ENCODE peak calls at places on chromosome 1, in four cellular contexts. One of them, this sample, is unnamed.

GRCh38 chr1:17081439-17081838 is 27.6 kb upstream of the SDHB start:
- DNase-seq in anterior cingulate cortex: no peak
- DNase-seq in epithelial cell of esophagus: no peak
- DNase-seq in GM04503: no peak
- DNase-seq in this sample: no peak

GRCh38 chr1:94125551-94126514 is 4.9 kb upstream of the ABCA4 start:
- DNase-seq in epithelial cell of esophagus: peak; percentile 42
- DNase-seq in anterior cingulate cortex: no peak
- DNase-seq in GM04503: no peak
- DNase-seq in this sample: no peak

GRCh38 chr1:62336638-62337534 is 17.7 kb upstream of the KANK4 start:
- DNase-seq in anterior cingulate cortex: no peak
- DNase-seq in epithelial cell of esophagus: peak; percentile 51
- DNase-seq in GM04503: no peak
- DNase-seq in this sample: no peak

GRCh38 chr1:32431736-32432400 is 33.0 kb upstream of the ZBTB8B start:
- DNase-seq in anterior cingulate cortex: no peak
- DNase-seq in epithelial cell of esophagus: peak; percentile 30
- DNase-seq in GM04503: no peak
- DNase-seq in this sample: no peak

GRCh38 chr1:113106910-113107309 is 33.9 kb downstream of the LRIG2 start:
- DNase-seq in GM04503: no peak
- DNase-seq in anterior cingulate cortex: no peak
- DNase-seq in epithelial cell of esophagus: no peak
- DNase-seq in this sample: no peak

GRCh38 chr1:8061210-8061609 is 35.1 kb upstream of the ERRFI1 start:
- DNase-seq in anterior cingulate cortex: no peak
- DNase-seq in epithelial cell of esophagus: peak; percentile 94
- DNase-seq in GM04503: peak; percentile 96
- DNase-seq in this sample: no peak

GRCh38 chr1:21911205-21912001 is 25.7 kb downstream of the HSPG2 start:
- DNase-seq in anterior cingulate cortex: no peak
- DNase-seq in GM04503: no peak
- DNase-seq in epithelial cell of esophagus: no peak
- DNase-seq in this sample: no peak

GRCh38 chr1:21865943-21866628 is 54.0 kb downstream of the LDLRAD2 start:
- DNase-seq in epithelial cell of esophagus: no peak
- DNase-seq in anterior cingulate cortex: no peak
- DNase-seq in GM04503: no peak
- DNase-seq in this sample: no peak

This sample was measured in activated CD8-positive, alpha-beta memory T cell treated with anti-CD3 and anti-CD28 coated beads for 1 hour.